ENCODE peak calls at places on chromosomes 1 and 21, in eight cellular contexts. T is HCT116, S is K562, K is endothelial cell of umbilical vein, B is A549, H is HepG2, J is GM12878, M is H1. F is an unnamed sample.

GRCh38 chr21:26055841-26056264 is 114.7 kb downstream of the APP start:
- DNase-seq in S (no peak), B (no peak), T (no peak), K (no peak), J (no peak), H (no peak), M (no peak), F (no peak)

GRCh38 chr1:47459263-47459788 is 21.5 kb downstream of the FOXD2 start:
- DNase-seq in K (no peak), T (no peak), H (no peak), M (no peak), B (no peak), S (no peak), J (no peak), F (no peak)

GRCh38 chr1:2603521-2604155 is 17.1 kb downstream of the PRXL2B start:
- DNase-seq in J (no peak), B (no peak), K (no peak), S (no peak), M (no peak), H (no peak), T (no peak), F (no peak)

GRCh38 chr1:2072109-2072806 is 22.0 kb downstream of the PRKCZ start:
- DNase-seq in B (no peak), T (no peak), M (no peak), H (no peak), K (no peak), J (no peak), S (no peak), F (no peak)

GRCh38 chr1:111569913-111570312 is 49.7 kb upstream of the RAP1A start:
- DNase-seq in T (no peak), B (no peak), J (no peak), K (no peak), M (no peak), H (no peak), S (no peak), F (no peak)

GRCh38 chr1:207838156-207839082 is 72.5 kb downstream of the CD34 start:
- DNase-seq in B (no peak), T (no peak), H (no peak), M (no peak), J (no peak), K (no peak), S (peak), F (no peak)

GRCh38 chr1:26913754-26914619 is at the start of gene NR0B2:
- DNase-seq in B (no peak), M (no peak), H (peak), S (peak), J (no peak), K (peak), T (no peak), F (no peak)

GRCh38 chr1:152112101-152112884 is 3.0 kb downstream of the TCHH start:
- DNase-seq in K (peak), M (no peak), J (no peak), T (no peak), H (no peak), B (no peak), S (no peak), F (no peak)

GRCh38 chr1:8107897-8108296 is 81.8 kb upstream of the ERRFI1 start:
- DNase-seq in S (no peak), B (no peak), J (no peak), T (no peak), K (no peak), H (no peak), M (no peak), F (no peak)

GRCh38 chr1:199774433-199775089 is 252.9 kb upstream of the NR5A2 start:
- DNase-seq in T (no peak), S (no peak), B (peak), H (no peak), J (no peak), M (no peak), K (peak), F (no peak)

GRCh38 chr1:180946537-180947507 is 34.1 kb downstream of the KIAA1614 start:
- DNase-seq in M (no peak), S (no peak), J (no peak), H (no peak), T (no peak), K (no peak), B (no peak), F (no peak)

GRCh38 chr1:240906477-240906876 is 294.5 kb upstream of the GREM2 start:
- DNase-seq in B (no peak), T (no peak), S (no peak), J (no peak), M (no peak), H (no peak), K (peak), F (no peak)

GRCh38 chr1:153506831-153507413 is 28.9 kb downstream of the S100A6 start:
- DNase-seq in J (no peak), K (no peak), S (no peak), H (peak), B (peak), T (no peak), M (no peak), F (no peak)

GRCh38 chr1:89727517-89728312 is 93.1 kb upstream of the LRRC8D start:
- DNase-seq in M (no peak), J (no peak), K (peak), T (no peak), B (no peak), S (no peak), H (no peak), F (no peak)

GRCh38 chr1:89724369-89725015 is 91.6 kb downstream of the LRRC8C start:
- DNase-seq in S (no peak), B (no peak), H (no peak), T (no peak), K (peak), M (no peak), J (peak), F (peak)

GRCh38 chr1:89723863-89724262 is 90.9 kb downstream of the LRRC8C start:
- DNase-seq in T (no peak), K (peak), M (no peak), J (no peak), S (no peak), H (no peak), B (no peak), F (peak)

GRCh38 chr1:89725016-89725380 is 92.1 kb downstream of the LRRC8C start:
- DNase-seq in K (no peak), M (no peak), J (no peak), T (no peak), S (no peak), H (no peak), B (no peak), F (no peak)

DNA sequence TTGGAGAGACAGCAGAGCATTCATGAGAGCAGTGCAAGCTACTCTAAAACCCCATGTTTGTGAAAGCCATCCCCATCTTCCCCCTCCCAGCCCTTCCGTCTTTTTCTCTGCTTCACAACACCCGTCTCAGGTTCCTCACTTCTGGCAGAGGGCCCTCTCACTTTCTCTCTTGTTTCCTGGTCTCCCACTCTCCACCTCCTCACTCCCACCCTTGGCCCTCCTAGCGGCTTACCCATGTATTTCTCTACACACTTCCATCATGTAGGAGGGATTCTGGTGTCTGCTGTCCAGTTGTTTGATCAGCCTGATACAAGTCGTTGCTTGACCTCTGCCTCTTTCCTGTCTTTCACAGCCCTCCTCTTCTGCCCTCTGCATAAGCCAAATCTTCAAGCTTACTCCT is 92.8 kb downstream of the LRRC8C start:
- DNase-seq in J (no peak), T (no peak), M (no peak), S (no peak), K (no peak), H (no peak), B (no peak), F (no peak)
- TF ChIP-seq MAX in J (no peak), T (no peak), M (no peak), S (no peak), K (no peak), H (no peak), B (no peak), F (no peak)

DNA sequence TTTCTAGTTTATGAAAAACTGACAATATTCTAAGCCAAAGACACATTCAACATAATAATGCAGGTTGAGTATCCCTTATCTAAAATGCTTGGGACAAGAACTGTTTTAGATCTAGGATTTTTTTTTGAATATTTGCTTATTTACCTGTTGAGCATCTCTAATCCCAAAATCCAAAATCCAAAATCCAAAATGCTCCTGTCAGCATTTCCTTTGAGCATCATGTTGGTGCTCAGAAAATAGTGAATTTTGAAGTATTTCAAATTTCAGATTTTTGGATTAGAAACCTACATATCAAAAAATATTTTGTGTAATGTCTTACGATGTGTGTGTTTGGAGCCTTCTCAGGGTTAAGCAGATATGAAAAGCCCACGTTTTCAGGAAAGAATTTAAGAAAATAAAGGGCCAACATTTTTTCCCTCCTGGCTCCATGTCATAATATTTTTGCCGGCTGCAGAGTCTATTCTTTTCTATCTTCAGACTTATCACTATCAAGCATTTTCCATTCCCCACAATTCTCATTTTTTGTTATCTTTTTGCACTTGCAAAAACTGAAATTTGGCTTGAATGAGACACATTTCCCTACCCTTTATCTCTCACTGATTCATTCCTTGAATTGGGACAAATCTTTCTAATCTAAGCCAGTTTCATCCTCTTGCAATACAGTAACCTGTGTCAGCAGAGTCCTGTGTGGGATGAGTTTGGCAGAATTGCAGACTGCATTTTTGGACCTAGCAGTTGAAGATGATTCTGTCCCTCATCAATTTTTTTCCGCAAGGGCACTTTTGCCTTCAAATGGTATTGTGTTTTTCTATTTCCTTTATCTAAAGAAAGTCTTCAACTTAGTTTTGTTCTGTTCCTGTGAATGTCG is 233.9 kb downstream of the DISC1 start:
- DNase-seq in T (no peak), H (no peak), S (no peak), J (no peak), B (no peak), K (no peak), M (no peak), F (no peak)
- TF ChIP-seq POLR2A in T (no peak), H (no peak), S (no peak), J (no peak), B (no peak), K (no peak), M (no peak), F (no peak)

GRCh38 chr21:33300701-33301631 is 23.8 kb upstream of the IFNAR1 start:
- DNase-seq in T (no peak), M (no peak), K (peak), B (no peak), H (no peak), S (peak), J (no peak), F (peak)

GRCh38 chr21:33302055-33302454 is 22.7 kb upstream of the IFNAR1 start:
- DNase-seq in H (no peak), J (no peak), T (no peak), S (no peak), B (no peak), M (no peak), K (no peak), F (no peak)

GRCh38 chr21:33296156-33296555 is 28.6 kb upstream of the IFNAR1 start:
- DNase-seq in T (no peak), M (no peak), S (no peak), K (no peak), B (no peak), J (no peak), H (no peak), F (no peak)

GRCh38 chr21:33301632-33302002 is 23.2 kb upstream of the IFNAR1 start:
- DNase-seq in S (no peak), H (no peak), J (no peak), K (no peak), T (no peak), M (no peak), B (no peak), F (no peak)

GRCh38 chr21:33299181-33299752 is 25.5 kb upstream of the IFNAR1 start:
- DNase-seq in T (no peak), K (no peak), M (no peak), J (peak), H (no peak), S (no peak), B (no peak), F (peak)
- TF ChIP-seq MAX in T (no peak), K (no peak), M (no peak), J (no peak), H (no peak), S (no peak), B (no peak), F (no peak)

GRCh38 chr1:219794085-219794743 is 134.1 kb downstream of the SLC30A10 start:
- DNase-seq in M (no peak), T (no peak), H (no peak), B (no peak), S (no peak), J (peak), K (no peak), F (no peak)
- TF ChIP-seq POLR2A in M (no peak), T (no peak), H (no peak), B (no peak), S (no peak), J (no peak), K (no peak), F (no peak)

DNA sequence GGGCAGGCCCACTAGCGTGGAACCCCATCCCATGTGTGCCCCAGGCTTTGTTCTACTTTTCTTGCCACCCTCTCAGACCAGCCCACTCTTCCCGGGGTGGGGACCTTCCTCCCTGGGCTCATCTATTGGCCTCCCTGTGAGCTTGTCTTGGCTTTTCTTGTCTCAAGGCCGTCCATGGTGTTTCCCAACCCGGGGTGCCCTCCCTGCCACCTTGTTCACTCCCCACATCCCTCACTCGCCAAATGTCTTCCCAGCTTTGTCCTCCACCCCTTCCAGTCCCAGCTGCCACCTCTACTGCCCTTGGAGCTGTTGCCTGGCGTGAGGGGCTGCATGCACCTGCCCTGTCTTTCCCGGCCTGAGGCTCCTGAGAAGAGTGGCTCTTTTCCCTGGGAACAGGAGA is 18.4 kb downstream of the LRRC71 start:
- DNase-seq in B (no peak), T (no peak), H (no peak), S (no peak), M (no peak), K (no peak), J (no peak), F (no peak)
- TF ChIP-seq MAX in B (no peak), T (no peak), H (no peak), S (no peak), M (no peak), K (no peak), J (no peak), F (no peak)

GRCh38 chr1:225652726-225653462 is at the start of gene ENAH:
- DNase-seq in M (no peak), K (peak), H (peak), S (peak), B (peak), J (no peak), T (no peak), F (peak)
- TF ChIP-seq POLR2A in M (peak), K (peak), H (no peak), S (no peak), B (peak), J (no peak), T (peak), F (peak)

F was measured in NB4.